ENCODE peak calls at places on chromosomes 13 and 19, in four cellular contexts. One of them, this sample, is unnamed.

GRCh38 chr19:44640518-44640917 is 3.2 kb upstream of the PVR start:
- DNase-seq in ovary: no peak
- DNase-seq in right lobe of liver: no peak
- DNase-seq in astrocyte of the cerebellum: no peak
- DNase-seq in this sample: no peak

GRCh38 chr19:6269101-6269886 is 10.5 kb downstream of the MLLT1 start:
- DNase-seq in ovary: no peak
- DNase-seq in right lobe of liver: peak
- DNase-seq in astrocyte of the cerebellum: no peak
- DNase-seq in this sample: peak

GRCh38 chr19:46944918-46945628 is 74.6 kb upstream of the NPAS1 start:
- DNase-seq in ovary: peak
- DNase-seq in right lobe of liver: no peak
- DNase-seq in astrocyte of the cerebellum: no peak
- DNase-seq in this sample: peak

GRCh38 chr19:38932425-38933179 is 1.9 kb downstream of the MRPS12 start:
- DNase-seq in ovary: no peak
- DNase-seq in right lobe of liver: peak
- DNase-seq in astrocyte of the cerebellum: no peak
- DNase-seq in this sample: peak

GRCh38 chr13:97141564-97142005 is 80.5 kb upstream of the MBNL2 start:
- DNase-seq in ovary: no peak
- DNase-seq in right lobe of liver: no peak
- DNase-seq in astrocyte of the cerebellum: peak
- DNase-seq in this sample: peak

GRCh38 chr13:31756346-31756745 is 17.0 kb downstream of the RXFP2 start:
- DNase-seq in ovary: no peak
- DNase-seq in right lobe of liver: no peak
- DNase-seq in astrocyte of the cerebellum: no peak
- DNase-seq in this sample: no peak

GRCh38 chr13:112374271-112374670 is 1.9 kb upstream of the SPACA7 start:
- DNase-seq in ovary: no peak
- DNase-seq in right lobe of liver: no peak
- DNase-seq in astrocyte of the cerebellum: no peak
- DNase-seq in this sample: no peak

GRCh38 chr19:6772028-6772865 is at the start of gene VAV1:
- DNase-seq in ovary: no peak
- DNase-seq in right lobe of liver: peak
- DNase-seq in astrocyte of the cerebellum: no peak
- DNase-seq in this sample: no peak

GRCh38 chr19:7679017-7679720 is 1.5 kb upstream of the TRAPPC5 start:
- DNase-seq in ovary: no peak
- DNase-seq in right lobe of liver: no peak
- DNase-seq in astrocyte of the cerebellum: no peak
- DNase-seq in this sample: peak

GRCh38 chr13:44249439-44249838 is 124.2 kb upstream of the SERP2 start:
- DNase-seq in ovary: peak
- DNase-seq in right lobe of liver: no peak
- DNase-seq in astrocyte of the cerebellum: peak
- DNase-seq in this sample: no peak

GRCh38 chr19:5149508-5149907 is 180.6 kb downstream of the KDM4B start:
- DNase-seq in ovary: no peak
- DNase-seq in right lobe of liver: no peak
- DNase-seq in astrocyte of the cerebellum: no peak
- DNase-seq in this sample: no peak

GRCh38 chr13:42832341-42833153 is 51.2 kb downstream of the FAM216B start:
- DNase-seq in ovary: no peak
- DNase-seq in right lobe of liver: no peak
- DNase-seq in astrocyte of the cerebellum: peak
- DNase-seq in this sample: no peak

GRCh38 chr13:36214163-36214921 is at the start of gene SOHLH2:
- DNase-seq in ovary: no peak
- DNase-seq in right lobe of liver: no peak
- DNase-seq in astrocyte of the cerebellum: no peak
- DNase-seq in this sample: no peak

GRCh38 chr13:26685606-26686005 is 75.0 kb downstream of the GPR12 start:
- DNase-seq in ovary: no peak
- DNase-seq in right lobe of liver: no peak
- DNase-seq in astrocyte of the cerebellum: no peak
- DNase-seq in this sample: no peak

GRCh38 chr13:43087960-43088580 is 64.7 kb downstream of the DNAJC15 start:
- DNase-seq in ovary: no peak
- DNase-seq in right lobe of liver: no peak
- DNase-seq in astrocyte of the cerebellum: no peak
- DNase-seq in this sample: no peak

GRCh38 chr13:32267836-32268439 is 47.2 kb downstream of the ZAR1L start:
- DNase-seq in ovary: no peak
- DNase-seq in right lobe of liver: no peak
- DNase-seq in astrocyte of the cerebellum: no peak
- DNase-seq in this sample: peak

GRCh38 chr13:45137501-45137880 is 17.2 kb downstream of the GTF2F2 start:
- DNase-seq in ovary: no peak
- DNase-seq in right lobe of liver: no peak
- DNase-seq in astrocyte of the cerebellum: no peak
- DNase-seq in this sample: no peak

GRCh38 chr19:17846146-17846545 is 1.6 kb downstream of the JAK3 start:
- DNase-seq in ovary: no peak
- DNase-seq in right lobe of liver: no peak
- DNase-seq in astrocyte of the cerebellum: no peak
- DNase-seq in this sample: no peak

GRCh38 chr19:51799998-51800848 is 5.3 kb downstream of the FPR3 start:
- DNase-seq in ovary: peak
- DNase-seq in right lobe of liver: peak
- DNase-seq in astrocyte of the cerebellum: no peak
- DNase-seq in this sample: no peak

GRCh38 chr19:29139227-29139626 is 73.7 kb downstream of the UQCRFS1 start:
- DNase-seq in ovary: no peak
- DNase-seq in right lobe of liver: no peak
- DNase-seq in astrocyte of the cerebellum: no peak
- DNase-seq in this sample: no peak

GRCh38 chr19:28435551-28436261 is 777.2 kb downstream of the UQCRFS1 start:
- DNase-seq in ovary: no peak
- DNase-seq in right lobe of liver: no peak
- DNase-seq in astrocyte of the cerebellum: no peak
- DNase-seq in this sample: no peak

GRCh38 chr13:50645092-50645491 is 198.4 kb downstream of the DLEU7 start:
- DNase-seq in ovary: no peak
- DNase-seq in right lobe of liver: no peak
- DNase-seq in astrocyte of the cerebellum: no peak
- DNase-seq in this sample: no peak

GRCh38 chr13:113803409-113804016 is 44.5 kb downstream of the TMEM255B start:
- DNase-seq in ovary: no peak
- DNase-seq in right lobe of liver: no peak
- DNase-seq in astrocyte of the cerebellum: no peak
- DNase-seq in this sample: no peak

GRCh38 chr19:12836529-12836863 is 1.8 kb upstream of the MAST1 start:
- DNase-seq in ovary: no peak
- DNase-seq in right lobe of liver: no peak
- DNase-seq in astrocyte of the cerebellum: no peak
- DNase-seq in this sample: no peak

GRCh38 chr13:108769213-108770070 is 140.0 kb downstream of the MYO16 start:
- DNase-seq in ovary: no peak
- DNase-seq in right lobe of liver: no peak
- DNase-seq in astrocyte of the cerebellum: no peak
- DNase-seq in this sample: no peak

GRCh38 chr19:6835501-6835900 is 51.9 kb upstream of the ADGRE1 start:
- DNase-seq in ovary: no peak
- DNase-seq in right lobe of liver: no peak
- DNase-seq in astrocyte of the cerebellum: no peak
- DNase-seq in this sample: no peak

GRCh38 chr19:7927605-7928333 is 1.8 kb upstream of the CTXN1 start:
- DNase-seq in ovary: peak
- DNase-seq in right lobe of liver: peak
- DNase-seq in astrocyte of the cerebellum: no peak
- DNase-seq in this sample: no peak

GRCh38 chr19:41991025-41991424 is 3.0 kb downstream of the ATP1A3 start:
- DNase-seq in ovary: no peak
- DNase-seq in right lobe of liver: no peak
- DNase-seq in astrocyte of the cerebellum: no peak
- DNase-seq in this sample: peak

GRCh38 chr19:44718441-44719261 is 19.7 kb downstream of the CEACAM16 start:
- DNase-seq in ovary: peak
- DNase-seq in right lobe of liver: peak
- DNase-seq in astrocyte of the cerebellum: no peak
- DNase-seq in this sample: no peak

GRCh38 chr19:56613639-56614038 is 18.5 kb downstream of the ZNF71 start:
- DNase-seq in ovary: no peak
- DNase-seq in right lobe of liver: no peak
- DNase-seq in astrocyte of the cerebellum: no peak
- DNase-seq in this sample: no peak

GRCh38 chr13:113730831-113731191 is 28.2 kb upstream of the TMEM255B start:
- DNase-seq in ovary: no peak
- DNase-seq in right lobe of liver: no peak
- DNase-seq in astrocyte of the cerebellum: no peak
- DNase-seq in this sample: no peak

GRCh38 chr19:42074513-42075363 is 1.2 kb upstream of the ZNF574 start:
- DNase-seq in ovary: peak
- DNase-seq in right lobe of liver: no peak
- DNase-seq in astrocyte of the cerebellum: no peak
- DNase-seq in this sample: no peak

GRCh38 chr19:38685666-38686529 is 38.4 kb downstream of the ACTN4 start:
- DNase-seq in ovary: no peak
- DNase-seq in right lobe of liver: no peak
- DNase-seq in astrocyte of the cerebellum: peak
- DNase-seq in this sample: peak

GRCh38 chr13:113192902-113193301 is 15.6 kb downstream of the PCID2 start:
- DNase-seq in ovary: no peak
- DNase-seq in right lobe of liver: no peak
- DNase-seq in astrocyte of the cerebellum: no peak
- DNase-seq in this sample: no peak

GRCh38 chr19:52542984-52543664 is 15.7 kb downstream of the ZNF808 start:
- DNase-seq in ovary: no peak
- DNase-seq in right lobe of liver: no peak
- DNase-seq in astrocyte of the cerebellum: no peak
- DNase-seq in this sample: no peak

GRCh38 chr19:22515435-22515834 is 93.3 kb upstream of the ZNF98 start:
- DNase-seq in ovary: no peak
- DNase-seq in right lobe of liver: no peak
- DNase-seq in astrocyte of the cerebellum: no peak
- DNase-seq in this sample: no peak

GRCh38 chr19:55439052-55439451 is 4.0 kb downstream of the SHISA7 start:
- DNase-seq in ovary: no peak
- DNase-seq in right lobe of liver: no peak
- DNase-seq in astrocyte of the cerebellum: no peak
- DNase-seq in this sample: no peak
- TF ChIP-seq CTCF in ovary: no peak
- TF ChIP-seq CTCF in right lobe of liver: no peak
- TF ChIP-seq CTCF in astrocyte of the cerebellum: no peak
- TF ChIP-seq CTCF in this sample: no peak

GRCh38 chr13:99608345-99608744 is 107.1 kb downstream of the TM9SF2 start:
- DNase-seq in ovary: no peak
- DNase-seq in right lobe of liver: no peak
- DNase-seq in astrocyte of the cerebellum: no peak
- DNase-seq in this sample: no peak

GRCh38 chr13:99606322-99607089 is 105.2 kb downstream of the TM9SF2 start:
- DNase-seq in ovary: peak
- DNase-seq in right lobe of liver: peak
- DNase-seq in astrocyte of the cerebellum: peak
- DNase-seq in this sample: peak

GRCh38 chr13:99614465-99614885 is 113.2 kb downstream of the TM9SF2 start:
- DNase-seq in ovary: no peak
- DNase-seq in right lobe of liver: peak
- DNase-seq in astrocyte of the cerebellum: no peak
- DNase-seq in this sample: peak

GRCh38 chr13:99605417-99606321 is 104.4 kb downstream of the TM9SF2 start:
- DNase-seq in ovary: peak
- DNase-seq in right lobe of liver: peak
- DNase-seq in astrocyte of the cerebellum: no peak
- DNase-seq in this sample: peak

GRCh38 chr13:99610702-99611289 is 109.5 kb downstream of the TM9SF2 start:
- DNase-seq in ovary: no peak
- DNase-seq in right lobe of liver: no peak
- DNase-seq in astrocyte of the cerebellum: no peak
- DNase-seq in this sample: no peak
- TF ChIP-seq CTCF in ovary: no peak
- TF ChIP-seq CTCF in right lobe of liver: peak
- TF ChIP-seq CTCF in astrocyte of the cerebellum: peak
- TF ChIP-seq CTCF in this sample: peak

DNA sequence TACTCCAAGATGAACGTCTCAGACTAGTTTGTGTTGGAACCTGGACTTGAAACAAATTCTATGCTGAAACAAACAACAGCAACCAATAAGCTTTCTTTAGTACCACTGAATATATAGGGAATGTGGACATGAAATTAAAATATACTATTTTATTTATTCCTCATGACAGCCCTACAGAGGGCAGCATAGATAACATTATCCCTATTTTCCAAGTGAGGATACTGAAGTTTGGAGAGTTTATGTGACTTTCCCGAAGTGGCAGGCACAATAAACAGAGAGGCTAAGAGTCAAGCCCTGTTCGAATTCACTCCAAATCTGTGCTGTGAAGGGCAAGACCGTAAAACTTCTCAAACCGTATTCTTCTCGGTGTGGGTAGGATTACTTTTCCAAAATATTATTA is 509.9 kb upstream of the GPC6 start:
- DNase-seq in ovary: no peak
- DNase-seq in right lobe of liver: no peak
- DNase-seq in astrocyte of the cerebellum: peak
- DNase-seq in this sample: no peak
- TF ChIP-seq CTCF in ovary: no peak
- TF ChIP-seq CTCF in right lobe of liver: peak
- TF ChIP-seq CTCF in astrocyte of the cerebellum: peak
- TF ChIP-seq CTCF in this sample: no peak

GRCh38 chr13:65479692-65480091 is 1750.4 kb downstream of the PCDH9 start:
- DNase-seq in ovary: no peak
- DNase-seq in right lobe of liver: no peak
- DNase-seq in astrocyte of the cerebellum: no peak
- DNase-seq in this sample: no peak
- TF ChIP-seq CTCF in ovary: no peak
- TF ChIP-seq CTCF in right lobe of liver: no peak
- TF ChIP-seq CTCF in astrocyte of the cerebellum: no peak
- TF ChIP-seq CTCF in this sample: no peak

GRCh38 chr19:1947651-1948209 is 6.8 kb downstream of the CSNK1G2 start:
- DNase-seq in ovary: no peak
- DNase-seq in right lobe of liver: no peak
- DNase-seq in astrocyte of the cerebellum: no peak
- DNase-seq in this sample: no peak
- TF ChIP-seq CTCF in ovary: no peak
- TF ChIP-seq CTCF in right lobe of liver: no peak
- TF ChIP-seq CTCF in astrocyte of the cerebellum: no peak
- TF ChIP-seq CTCF in this sample: no peak

This sample was measured in WERI-Rb-1.